ENCODE peak calls at places on chromosomes 7 and 10, in five cellular contexts. C, G, L, V and P are unnamed samples. For H3K9me3, the result is how much of the 10 kb centered on the place peaks cover.

GRCh38 chr10:101030492-101031127 is 319 bp downstream of the PDZD7 start:
- DNase-seq in G (no peak), C (no peak), V (no peak), L (no peak), P (no peak)

GRCh38 chr10:86659721-86660438 is 5.5 kb downstream of the OPN4 start:
- DNase-seq in C (no peak), G (no peak), V (peak), L (peak), P (no peak)

GRCh38 chr10:52146766-52147165 is 167.3 kb upstream of the DKK1 start:
- DNase-seq in V (no peak), C (no peak), G (peak), L (no peak), P (no peak)

GRCh38 chr10:73908853-73909611 is 1.9 kb upstream of the PLAU start:
- DNase-seq in C (no peak), G (peak), L (peak), V (peak), P (peak)

GRCh38 chr10:100528885-100529472 is 692 bp downstream of the NDUFB8 start:
- DNase-seq in V (peak), L (no peak), C (no peak), G (peak), P (peak)

GRCh38 chr10:117632406-117632805 is 89.9 kb downstream of the EMX2 start:
- DNase-seq in L (no peak), C (no peak), V (no peak), G (no peak), P (no peak)

GRCh38 chr10:30897547-30897946 is 134.1 kb downstream of the ZNF438 start:
- DNase-seq in C (no peak), V (no peak), L (no peak), G (no peak), P (no peak)

GRCh38 chr7:83655951-83656556 is 7.1 kb upstream of the SEMA3E start:
- DNase-seq in G (peak), L (no peak), C (peak), V (no peak), P (no peak)

GRCh38 chr7:6227294-6227846 is 45.1 kb downstream of the CYTH3 start:
- DNase-seq in G (peak), L (no peak), V (no peak), C (no peak), P (no peak)

DNA sequence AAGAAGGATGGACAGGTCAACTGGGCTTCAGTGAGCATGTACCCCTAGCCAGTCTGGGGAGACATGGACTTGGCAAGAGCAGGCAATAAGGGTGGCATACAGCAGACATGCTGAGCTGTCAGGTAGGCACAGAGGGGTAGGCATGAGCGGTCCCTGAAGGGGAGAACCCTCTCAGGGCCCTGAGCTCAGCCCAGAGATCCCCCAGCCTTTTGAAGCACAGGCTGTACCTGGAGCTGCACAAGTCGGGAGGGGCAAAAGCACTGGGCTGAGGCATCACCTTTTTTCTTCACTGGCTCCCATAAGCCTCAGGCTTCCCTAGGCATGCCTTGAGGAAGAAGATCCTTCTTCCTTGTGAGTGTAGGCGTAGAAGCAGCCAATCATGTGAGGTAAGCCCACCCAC is 42.3 kb downstream of the ZNF727 start:
- DNase-seq in V (no peak), L (no peak), C (no peak), G (no peak), P (no peak)
- H3K9me3 ChIP-seq in V (half or more), L (under half), C (half or more), G (under half), P (under half)

DNA sequence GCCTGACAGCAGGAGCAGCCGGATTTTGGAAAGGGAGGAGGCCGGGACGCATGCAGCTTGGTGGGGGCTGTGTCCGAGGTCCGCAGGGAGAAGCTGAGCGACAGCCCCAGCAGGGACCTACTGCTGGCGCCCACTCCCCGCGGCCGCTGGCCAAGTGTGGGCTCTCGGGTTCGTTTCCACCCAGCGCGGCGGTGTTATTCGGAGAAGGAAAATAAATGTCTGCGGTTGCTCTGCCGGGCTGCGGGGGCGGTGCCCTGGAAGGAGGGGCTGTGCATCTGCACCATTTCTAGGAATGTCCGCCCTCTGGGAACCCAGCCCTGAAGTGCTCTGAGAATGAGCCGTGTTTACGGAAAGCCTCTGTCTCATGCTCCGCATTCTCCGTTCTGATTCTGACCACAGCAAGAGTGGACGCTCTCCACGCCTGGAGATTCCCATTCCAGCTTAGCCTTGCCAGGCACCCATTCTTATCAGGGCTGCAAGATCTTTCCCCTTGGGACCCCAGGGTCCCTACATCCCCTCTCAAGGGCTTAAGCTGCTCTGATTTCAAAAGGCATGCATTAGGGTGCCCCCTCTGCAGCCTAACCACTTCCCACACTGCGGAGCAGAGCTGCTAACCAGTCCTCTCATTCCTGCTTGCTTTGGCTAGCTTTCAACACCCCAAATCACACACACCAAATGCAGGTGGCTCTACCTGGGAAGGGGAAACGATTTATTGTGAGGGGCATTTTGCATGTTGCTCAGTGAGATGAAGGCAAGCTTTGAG is 256.6 kb upstream of the GLI3 start:
- DNase-seq in V (peak), G (peak), C (peak), L (peak), P (no peak)
- H3K4me3 ChIP-seq in V (peak), G (peak), C (peak), L (peak), P (no peak)

DNA sequence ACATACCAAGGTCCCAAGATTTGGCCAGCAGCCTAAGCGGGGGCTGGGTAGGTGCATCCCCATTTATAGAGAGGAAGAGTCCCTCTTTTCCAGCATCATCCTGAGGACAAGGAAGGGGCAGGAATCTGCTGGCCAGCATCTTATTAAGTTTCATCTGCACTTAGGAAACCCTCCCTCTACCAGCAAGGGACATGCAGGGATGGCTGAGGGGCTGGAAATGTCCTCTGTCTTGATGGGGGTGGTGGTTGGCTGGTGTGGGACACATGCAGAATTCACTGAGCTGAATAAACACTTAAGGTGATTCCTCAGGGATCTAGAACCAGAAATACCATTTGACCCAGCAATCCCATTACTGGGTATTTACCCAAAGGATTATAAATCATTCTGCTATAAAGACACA is 42.1 kb downstream of the NOD1 start:
- DNase-seq in G (no peak), V (no peak), C (no peak), L (no peak), P (no peak)
- H3K27ac ChIP-seq in G (no peak), V (no peak), C (no peak), L (no peak), P (no peak)

GRCh38 chr10:82211331-82211730 is 336.3 kb downstream of the NRG3 start:
- DNase-seq in C (no peak), V (no peak), G (no peak), L (no peak), P (no peak)
- H3K9me3 ChIP-seq in C (under half), V (under half), G (under half), L (under half), P (under half)